ENCODE peak calls at places on chromosome X, in eight cellular contexts. N is memory B cell, I is GM10248, C is suprapubic skin, K is IMR-90, W is M059J, E is endothelial cell, P is Kasumi-1. Y is an unnamed sample.

GRCh38 chrX:122188751-122189150 is 995.3 kb upstream of the GRIA3 start:
- DNase-seq in N (no peak), I (no peak), C (no peak), K (no peak), W (peak), E (no peak), P (no peak), Y (no peak)

GRCh38 chrX:68991691-68992345 is 163.0 kb downstream of the EFNB1 start:
- DNase-seq in N (no peak), I (no peak), C (no peak), K (no peak), W (no peak), E (no peak), P (no peak), Y (no peak)

GRCh38 chrX:100819837-100820666 is at the start of gene CSTF2:
- DNase-seq in N (peak), I (peak), C (peak), K (peak), W (peak), E (peak), P (peak), Y (peak)

GRCh38 chrX:132482632-132483031 is 6.2 kb downstream of the MBNL3 start:
- DNase-seq in N (no peak), I (no peak), C (no peak), K (no peak), W (no peak), E (no peak), P (no peak), Y (no peak)

GRCh38 chrX:1468250-1468772 is 15.6 kb upstream of the ASMTL start:
- DNase-seq in N (peak), I (peak), C (peak), K (no peak), W (peak), E (no peak), P (peak), Y (no peak)

GRCh38 chrX:10496345-10496965 is 123.9 kb downstream of the MID1 start:
- DNase-seq in N (no peak), I (no peak), C (no peak), K (peak), W (peak), E (no peak), P (no peak), Y (no peak)

GRCh38 chrX:12494400-12495138 is 296.6 kb upstream of the PRPS2 start:
- DNase-seq in N (no peak), I (no peak), C (no peak), K (no peak), W (peak), E (no peak), P (no peak), Y (no peak)

GRCh38 chrX:132045456-132045855 is 22.4 kb downstream of the STK26 start:
- DNase-seq in N (no peak), I (no peak), C (no peak), K (no peak), W (no peak), E (no peak), P (no peak), Y (no peak)

GRCh38 chrX:16479206-16479869 is 170.6 kb upstream of the S100G start:
- DNase-seq in N (no peak), I (no peak), C (no peak), K (peak), W (peak), E (no peak), P (no peak), Y (no peak)

GRCh38 chrX:123797543-123798447 is 62.1 kb upstream of the XIAP start:
- DNase-seq in N (no peak), I (no peak), C (no peak), K (no peak), W (peak), E (no peak), P (no peak), Y (no peak)

GRCh38 chrX:136810493-136810892 is 29.8 kb upstream of the ARHGEF6 start:
- DNase-seq in N (no peak), I (no peak), C (no peak), K (no peak), W (no peak), E (no peak), P (no peak), Y (no peak)

GRCh38 chrX:38796926-38797325 is 4.3 kb upstream of the MID1IP1 start:
- DNase-seq in N (no peak), I (no peak), C (no peak), K (peak), W (no peak), E (no peak), P (no peak), Y (no peak)